ENCODE peak calls at places on chromosome 1, in seven cellular contexts. A is hepatocyte, K is H1, I is fibroblast of lung, G is PC-9, R is neural progenitor cell, Z is astrocyte. V is an unnamed sample. For H3K79me2, the result is how much of the 10 kb centered on the place peaks cover.

GRCh38 chr1:31238986-31239613 is 587 bp downstream of the NKAIN1 start:
- DNase-seq in A (peak), K (peak), I (peak), G (no peak), R (peak), Z (no peak), V (no peak)

GRCh38 chr1:64898107-64898861 is 68.1 kb downstream of the JAK1 start:
- DNase-seq in A (peak), K (no peak), I (peak), G (peak), R (no peak), Z (peak), V (peak)

GRCh38 chr1:110308247-110308646 is 30.9 kb upstream of the RBM15 start:
- DNase-seq in A (no peak), K (no peak), I (peak), G (no peak), R (no peak), Z (peak), V (no peak)

GRCh38 chr1:53654216-53655210 is 84.5 kb downstream of the GLIS1 start:
- DNase-seq in A (no peak), K (no peak), I (peak), G (no peak), R (no peak), Z (peak), V (no peak)

GRCh38 chr1:22241811-22242210 is 98.9 kb upstream of the WNT4 start:
- DNase-seq in A (no peak), K (no peak), I (no peak), G (no peak), R (no peak), Z (no peak), V (no peak)

GRCh38 chr1:159040206-159040605 is 30.5 kb downstream of the IFI16 start:
- DNase-seq in A (no peak), K (no peak), I (peak), G (no peak), R (no peak), Z (peak), V (no peak)

GRCh38 chr1:170049191-170049800 is 25.2 kb downstream of the KIFAP3 start:
- DNase-seq in A (peak), K (no peak), I (no peak), G (no peak), R (no peak), Z (no peak), V (no peak)

GRCh38 chr1:226360106-226360746 is 47.7 kb downstream of the PARP1 start:
- DNase-seq in A (no peak), K (no peak), I (no peak), G (no peak), R (no peak), Z (no peak), V (no peak)

GRCh38 chr1:225428879-225429455 is 1.1 kb upstream of the LBR start:
- DNase-seq in A (no peak), K (no peak), I (no peak), G (no peak), R (no peak), Z (no peak), V (no peak)

GRCh38 chr1:231677442-231677841 is 50.9 kb downstream of the DISC1 start:
- DNase-seq in A (no peak), K (no peak), I (no peak), G (no peak), R (no peak), Z (no peak), V (no peak)

GRCh38 chr1:184150776-184151531 is 99.4 kb downstream of the TSEN15 start:
- DNase-seq in A (no peak), K (no peak), I (peak), G (no peak), R (no peak), Z (peak), V (no peak)

GRCh38 chr1:110097507-110098221 is 14.6 kb upstream of the UBL4B start:
- DNase-seq in A (no peak), K (no peak), I (no peak), G (peak), R (no peak), Z (no peak), V (no peak)

GRCh38 chr1:154445040-154445472 is 39.9 kb downstream of the IL6R start:
- DNase-seq in A (no peak), K (no peak), I (peak), G (no peak), R (no peak), Z (peak), V (no peak)

GRCh38 chr1:155071701-155072100 is 6.9 kb upstream of the EFNA3 start:
- DNase-seq in A (peak), K (peak), I (no peak), G (no peak), R (peak), Z (no peak), V (no peak)

GRCh38 chr1:57489342-57490036 is 65.6 kb upstream of the DAB1 start:
- DNase-seq in A (no peak), K (no peak), I (peak), G (no peak), R (peak), Z (peak), V (peak)

GRCh38 chr1:204565617-204566582 is 49.7 kb downstream of the MDM4 start:
- DNase-seq in A (peak), K (no peak), I (peak), G (peak), R (peak), Z (peak), V (peak)

GRCh38 chr1:22131062-22131461 is 11.8 kb downstream of the WNT4 start:
- DNase-seq in A (no peak), K (no peak), I (no peak), G (no peak), R (no peak), Z (no peak), V (no peak)

GRCh38 chr1:90723561-90724108 is 6.5 kb upstream of the BARHL2 start:
- DNase-seq in A (no peak), K (peak), I (no peak), G (no peak), R (peak), Z (no peak), V (no peak)

GRCh38 chr1:9438431-9439073 is 100.7 kb upstream of the SLC25A33 start:
- DNase-seq in A (peak), K (no peak), I (peak), G (no peak), R (no peak), Z (peak), V (no peak)

GRCh38 chr1:185464788-185465187 is 147.7 kb upstream of the IVNS1ABP start:
- DNase-seq in A (no peak), K (no peak), I (no peak), G (no peak), R (no peak), Z (no peak), V (no peak)

GRCh38 chr1:167291539-167292195 is 71.0 kb downstream of the POU2F1 start:
- DNase-seq in A (no peak), K (no peak), I (no peak), G (no peak), R (no peak), Z (no peak), V (no peak)

DNA sequence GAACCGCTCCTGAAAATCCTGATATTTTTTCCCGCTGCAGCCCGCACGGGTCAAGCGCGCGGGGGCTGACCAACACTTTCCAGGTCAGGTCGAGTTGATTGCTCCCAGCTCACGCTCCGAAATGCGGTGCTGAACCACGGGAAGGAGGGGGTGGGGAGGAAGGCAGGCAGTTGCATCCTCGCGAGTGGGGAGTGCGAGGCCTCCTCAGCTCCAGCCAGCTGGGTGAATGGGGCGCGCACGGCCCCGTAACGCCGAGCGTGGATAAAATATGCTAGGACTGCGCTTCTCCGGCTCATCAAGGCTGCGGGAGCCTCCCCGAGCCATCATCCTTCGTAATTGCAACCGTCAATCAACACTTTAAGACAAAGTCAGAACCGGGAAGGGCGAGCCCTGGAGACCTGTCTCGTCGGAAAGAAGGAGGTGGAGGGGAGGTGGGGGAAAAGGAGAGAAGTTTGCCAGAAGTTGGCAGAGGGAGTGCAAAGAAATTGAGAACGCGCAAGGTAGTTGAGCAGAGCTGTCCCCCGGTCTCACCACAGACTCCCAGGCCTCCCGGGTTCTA is 8.0 kb downstream of the NR5A2 start:
- DNase-seq in A (no peak), K (peak), I (no peak), G (no peak), R (peak), Z (no peak), V (no peak)
- TF ChIP-seq EZH2 in A (peak), K (peak), I (no peak), G (no peak), R (peak), Z (peak), V (peak)

DNA sequence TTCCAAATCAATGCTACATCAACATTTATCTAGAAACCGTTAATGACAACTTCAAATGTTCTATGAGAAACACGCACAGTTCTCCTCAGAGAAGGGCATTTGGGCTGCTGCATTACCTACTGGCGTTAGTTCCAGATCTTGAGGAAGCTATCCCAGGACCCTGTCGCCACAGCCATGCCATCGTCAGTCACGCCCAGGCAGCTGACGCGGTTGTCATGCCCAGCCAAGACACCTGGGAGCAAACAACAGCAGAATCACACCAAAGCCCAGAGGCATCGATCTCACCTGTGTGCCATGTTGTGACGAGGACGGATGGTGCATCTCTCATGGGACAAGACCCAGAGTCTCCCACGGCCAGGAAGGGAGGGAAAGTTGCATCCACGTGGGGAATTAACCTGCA is 8.9 kb upstream of the NADK start:
- DNase-seq in A (no peak), K (no peak), I (no peak), G (no peak), R (no peak), Z (no peak), V (no peak)
- H3K79me2 ChIP-seq in A (under half), K (under half), I (under half), G (under half), R (under half), Z (half or more), V (under half)

GRCh38 chr1:165445388-165445787 is 462 bp upstream of the RXRG start:
- DNase-seq in A (no peak), K (no peak), I (no peak), G (no peak), R (peak), Z (no peak), V (no peak)
- TF ChIP-seq EZH2 in A (no peak), K (no peak), I (no peak), G (no peak), R (no peak), Z (peak), V (no peak)

GRCh38 chr1:178776553-178776952 is 51.5 kb downstream of the RALGPS2 start:
- DNase-seq in A (no peak), K (no peak), I (no peak), G (no peak), R (no peak), Z (no peak), V (no peak)
- H3K79me2 ChIP-seq in A (under half), K (under half), I (under half), G (under half), R (under half), Z (under half), V (under half)

GRCh38 chr1:146019225-146020057 is 2.1 kb downstream of the HJV start:
- DNase-seq in A (no peak), K (peak), I (no peak), G (no peak), R (peak), Z (no peak), V (no peak)
- TF ChIP-seq EZH2 in A (no peak), K (peak), I (no peak), G (no peak), R (no peak), Z (no peak), V (peak)

V was measured in keratinocyte.